ENCODE peak calls at places on chromosomes 3 and 15, in ten cellular contexts. Y, D, G, M, A, Z, F, I, B and R are unnamed samples.

GRCh38 chr3:177589921-177590336 is 392.6 kb upstream of the TBL1XR1 start:
- DNase-seq in Y (no peak), D (no peak), G (no peak), M (peak), A (no peak), Z (no peak), F (no peak), I (no peak), B (peak), R (no peak)

GRCh38 chr3:137012097-137012501 is 54.3 kb downstream of the IL20RB start:
- DNase-seq in Y (no peak), D (no peak), G (no peak), M (peak), A (no peak), Z (no peak), F (no peak), I (no peak), B (no peak), R (peak)

GRCh38 chr3:195237981-195238625 is 32.9 kb downstream of the XXYLT1 start:
- DNase-seq in Y (no peak), D (no peak), G (no peak), M (no peak), A (peak), Z (peak), F (peak), I (peak), B (no peak), R (peak)

GRCh38 chr15:100559330-100559729 is 30.6 kb upstream of the CERS3 start:
- DNase-seq in Y (no peak), D (peak), G (no peak), M (peak), A (peak), Z (no peak), F (no peak), I (no peak), B (peak), R (no peak)

GRCh38 chr3:148911173-148911572 is 46.1 kb downstream of the CPA3 start:
- DNase-seq in Y (no peak), D (no peak), G (no peak), M (no peak), A (no peak), Z (no peak), F (no peak), I (no peak), B (no peak), R (no peak)

GRCh38 chr3:73762855-73763254 is 138.1 kb upstream of the PDZRN3 start:
- DNase-seq in Y (no peak), D (no peak), G (no peak), M (no peak), A (no peak), Z (no peak), F (no peak), I (no peak), B (no peak), R (no peak)

GRCh38 chr3:115975353-115975752 is 352.0 kb downstream of the GAP43 start:
- DNase-seq in Y (no peak), D (no peak), G (no peak), M (peak), A (no peak), Z (no peak), F (no peak), I (no peak), B (peak), R (no peak)

GRCh38 chr3:102238362-102238761 is 196.5 kb upstream of the ZPLD1 start:
- DNase-seq in Y (no peak), D (no peak), G (no peak), M (no peak), A (no peak), Z (no peak), F (no peak), I (no peak), B (no peak), R (no peak)

GRCh38 chr15:28969511-28970085 is 83.8 kb downstream of the APBA2 start:
- DNase-seq in Y (no peak), D (no peak), G (no peak), M (no peak), A (no peak), Z (no peak), F (peak), I (no peak), B (no peak), R (no peak)

GRCh38 chr3:74003712-74004111 is 379.0 kb upstream of the PDZRN3 start:
- DNase-seq in Y (no peak), D (no peak), G (no peak), M (no peak), A (no peak), Z (no peak), F (no peak), I (no peak), B (no peak), R (no peak)

GRCh38 chr3:18443670-18444596 is 18.8 kb upstream of the SATB1 start:
- DNase-seq in Y (peak), D (peak), G (peak), M (peak), A (peak), Z (no peak), F (peak), I (no peak), B (no peak), R (peak)

GRCh38 chr3:143294183-143294582 is 174.6 kb downstream of the CHST2 start:
- DNase-seq in Y (peak), D (no peak), G (no peak), M (no peak), A (no peak), Z (no peak), F (no peak), I (no peak), B (no peak), R (no peak)

GRCh38 chr3:158295771-158296170 is 185.9 kb downstream of the RSRC1 start:
- DNase-seq in Y (no peak), D (no peak), G (no peak), M (no peak), A (no peak), Z (no peak), F (no peak), I (no peak), B (no peak), R (no peak)
- H3K27ac ChIP-seq in Y (no peak), D (no peak), G (no peak), M (no peak), A (no peak), Z (no peak), F (no peak), I (no peak), B (no peak), R (no peak)

DNA sequence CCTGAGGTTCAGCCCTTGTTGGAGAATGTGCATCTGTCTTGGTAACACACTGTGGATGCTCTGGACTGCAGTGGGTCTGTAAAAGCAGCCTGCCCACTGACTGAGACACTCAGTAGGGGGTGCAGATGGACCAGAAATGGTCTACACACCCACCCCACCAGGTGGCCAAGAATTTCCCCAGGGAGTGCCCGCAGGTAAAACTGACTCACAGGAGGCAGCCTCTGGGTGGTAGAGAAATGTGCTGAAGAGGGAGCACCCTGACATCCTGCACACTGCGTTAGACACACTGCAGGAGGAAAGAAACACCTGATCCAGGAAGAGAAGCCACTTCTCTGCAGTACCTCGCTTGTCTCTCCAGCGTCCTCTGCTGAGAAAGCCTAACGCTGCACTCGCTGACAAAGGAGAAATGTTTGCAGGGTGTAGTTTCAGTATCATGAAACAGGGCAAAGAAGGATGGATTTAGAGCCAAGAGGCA is 109.5 kb upstream of the ABHD17C start:
- DNase-seq in Y (no peak), D (peak), G (peak), M (no peak), A (no peak), Z (no peak), F (no peak), I (no peak), B (no peak), R (no peak)
- TF ChIP-seq CTCF in Y (no peak), D (no peak), G (peak), M (no peak), A (no peak), Z (no peak), F (no peak), I (no peak), B (peak), R (no peak)

GRCh38 chr3:50133283-50133615 is 21.9 kb upstream of the SEMA3F start:
- DNase-seq in Y (no peak), D (no peak), G (peak), M (no peak), A (no peak), Z (no peak), F (no peak), I (no peak), B (no peak), R (no peak)
- H3K27ac ChIP-seq in Y (no peak), D (no peak), G (peak), M (no peak), A (no peak), Z (no peak), F (no peak), I (no peak), B (no peak), R (no peak)

GRCh38 chr15:63531586-63531985 is 27.2 kb downstream of the USP3 start:
- DNase-seq in Y (no peak), D (no peak), G (no peak), M (no peak), A (no peak), Z (no peak), F (no peak), I (no peak), B (no peak), R (no peak)
- TF ChIP-seq CTCF in Y (peak), D (no peak), G (no peak), M (peak), A (no peak), Z (no peak), F (no peak), I (peak), B (no peak), R (no peak)

DNA sequence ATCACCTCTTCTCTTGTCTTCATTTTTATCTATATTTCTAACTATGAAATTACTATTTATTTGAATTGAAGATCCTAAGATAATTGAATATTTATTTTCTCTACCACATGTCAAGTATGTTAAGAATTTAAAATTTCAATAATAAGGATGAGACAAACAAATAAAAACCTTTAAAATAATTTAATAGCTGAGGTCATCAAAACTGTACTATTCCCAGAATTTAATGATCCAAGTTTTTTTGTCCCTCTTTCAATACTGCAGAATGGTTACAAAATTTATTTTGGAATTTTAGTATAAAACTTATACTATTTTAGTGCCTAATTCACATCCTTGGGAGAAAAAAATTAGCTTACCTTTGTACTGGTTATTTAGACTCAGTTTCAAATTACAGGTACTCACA is 774.9 kb downstream of the ROBO2 start:
- DNase-seq in Y (no peak), D (no peak), G (no peak), M (no peak), A (no peak), Z (no peak), F (no peak), I (no peak), B (no peak), R (no peak)
- H3K27ac ChIP-seq in Y (no peak), D (no peak), G (no peak), M (no peak), A (no peak), Z (no peak), F (no peak), I (no peak), B (no peak), R (no peak)

DNA sequence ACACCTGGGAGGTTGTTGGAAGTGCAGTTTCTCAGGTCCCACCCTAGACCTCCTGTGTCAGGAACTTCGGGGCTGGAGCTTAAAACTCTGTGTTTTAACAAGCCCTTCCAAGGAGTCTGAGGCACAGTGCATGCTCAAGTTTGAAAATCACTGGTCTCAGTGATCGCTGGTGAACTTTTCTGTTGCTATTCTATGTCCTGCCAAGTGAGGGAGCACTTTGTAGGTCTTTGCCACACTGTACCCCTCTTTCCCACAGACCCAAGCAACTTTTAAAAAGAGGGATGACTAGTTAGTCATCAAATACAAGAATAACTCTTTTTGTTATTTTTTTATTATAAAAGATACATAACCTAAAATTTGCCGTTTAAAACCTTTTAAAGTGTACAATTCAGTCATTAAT is 133.7 kb downstream of the AGBL1 start:
- DNase-seq in Y (no peak), D (no peak), G (no peak), M (no peak), A (no peak), Z (no peak), F (no peak), I (no peak), B (no peak), R (no peak)
- TF ChIP-seq CTCF in Y (peak), D (no peak), G (peak), M (no peak), A (no peak), Z (no peak), F (no peak), I (no peak), B (no peak), R (no peak)

DNA sequence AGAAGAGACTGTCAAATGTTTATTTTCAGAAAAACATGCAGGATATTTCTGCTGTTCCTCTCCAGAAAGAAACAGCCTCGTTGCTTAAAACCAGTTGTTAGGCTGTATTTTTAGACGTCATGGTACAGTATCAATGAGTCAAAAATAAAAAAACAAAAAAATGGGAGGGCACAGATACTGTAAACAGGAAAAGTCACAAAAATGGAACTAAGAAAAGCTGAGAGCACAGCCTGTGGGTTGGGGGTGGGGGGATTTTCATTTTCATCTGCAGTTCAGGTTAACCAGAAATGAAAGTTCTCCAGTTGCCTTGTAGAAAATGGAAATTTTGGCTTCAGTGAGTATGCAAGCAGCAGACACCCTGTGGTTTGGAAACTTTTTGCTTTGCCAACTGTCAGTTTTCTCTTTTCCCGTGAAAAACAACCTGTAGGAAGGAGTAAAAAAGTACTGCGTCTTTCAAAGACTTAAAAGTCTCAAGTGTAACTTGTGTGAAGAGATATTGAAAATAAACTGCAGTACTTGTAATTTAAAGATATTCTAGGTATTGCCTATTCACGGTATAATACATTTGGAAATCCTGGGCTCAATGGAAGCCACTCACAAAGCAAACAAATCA is 59.0 kb downstream of the FRMD4B start:
- DNase-seq in Y (peak), D (no peak), G (no peak), M (no peak), A (no peak), Z (no peak), F (no peak), I (peak), B (no peak), R (no peak)
- H3K27ac ChIP-seq in Y (peak), D (no peak), G (no peak), M (no peak), A (no peak), Z (peak), F (peak), I (no peak), B (no peak), R (peak)